ENCODE peak calls at places on chromosomes 16 and 17, in four cellular contexts. I, X, S and E are unnamed samples.

GRCh38 chr16:77585852-77586251 is 136.5 kb upstream of the NUDT7 start:
- DNase-seq in S (no peak), X (no peak), I (peak), E (no peak)

GRCh38 chr16:89338863-89339262 is 121.4 kb downstream of the ZNF778 start:
- DNase-seq in I (no peak), X (no peak), S (no peak), E (no peak)

GRCh38 chr16:2827481-2827790 is 2.7 kb upstream of the ZG16B start:
- DNase-seq in I (no peak), S (no peak), X (no peak), E (no peak)

GRCh38 chr17:7956208-7956965 is 24.4 kb downstream of the CNTROB start:
- DNase-seq in S (no peak), X (no peak), I (no peak), E (no peak)

GRCh38 chr17:35728551-35728950 is 2.9 kb upstream of the RASL10B start:
- DNase-seq in S (no peak), I (no peak), X (no peak), E (no peak)

GRCh38 chr17:65633988-65634387 is 72.5 kb upstream of the AXIN2 start:
- DNase-seq in I (no peak), X (no peak), S (peak), E (no peak)

GRCh38 chr16:84751947-84752346 is 52.1 kb downstream of the USP10 start:
- DNase-seq in S (no peak), I (peak), X (peak), E (no peak)

GRCh38 chr17:76504117-76504516 is 2.9 kb upstream of the RHBDF2 start:
- DNase-seq in X (no peak), I (no peak), S (no peak), E (no peak)

GRCh38 chr16:62709856-62710255 is 673.6 kb upstream of the CDH8 start:
- DNase-seq in I (no peak), S (no peak), X (no peak), E (no peak)

GRCh38 chr17:5630434-5630833 is 46.1 kb upstream of the NLRP1 start:
- DNase-seq in X (no peak), I (no peak), S (no peak), E (no peak)

GRCh38 chr16:85436636-85437160 is 176.4 kb upstream of the GSE1 start:
- DNase-seq in S (peak), X (no peak), I (no peak), E (no peak)

GRCh38 chr16:11844499-11844898 is 6.8 kb downstream of the RSL1D1 start:
- DNase-seq in I (no peak), X (no peak), S (no peak), E (no peak)

GRCh38 chr16:21190599-21190998 is 20.8 kb downstream of the ZP2 start:
- DNase-seq in I (peak), X (no peak), S (no peak), E (peak)

GRCh38 chr16:23771642-23772041 is 16.8 kb downstream of the CHP2 start:
- DNase-seq in S (no peak), I (no peak), X (no peak), E (no peak)

GRCh38 chr17:50672831-50673551 is 34.7 kb downstream of the ANKRD40 start:
- DNase-seq in I (no peak), X (no peak), S (peak), E (no peak)

GRCh38 chr16:48605518-48606110 is 4.4 kb downstream of the N4BP1 start:
- DNase-seq in X (no peak), I (no peak), S (no peak), E (no peak)

GRCh38 chr17:75367312-75367711 is 38.2 kb downstream of the GRB2 start:
- DNase-seq in S (no peak), I (peak), X (no peak), E (no peak)

GRCh38 chr16:2190659-2191445 is 5.6 kb downstream of the CASKIN1 start:
- DNase-seq in X (no peak), I (no peak), S (no peak), E (no peak)

GRCh38 chr17:8125196-8125946 is 1.5 kb upstream of the HES7 start:
- DNase-seq in S (peak), X (peak), I (peak), E (no peak)

GRCh38 chr16:70573451-70574121 is 50.0 kb downstream of the SF3B3 start:
- DNase-seq in S (peak), X (no peak), I (peak), E (peak)

GRCh38 chr17:17313350-17313991 is 10.3 kb downstream of the NT5M start:
- DNase-seq in S (peak), X (peak), I (no peak), E (no peak)

GRCh38 chr17:40322417-40323315 is 13.7 kb downstream of the RARA start:
- DNase-seq in X (peak), I (peak), S (no peak), E (peak)

GRCh38 chr17:44557653-44558285 is 485 bp downstream of the FZD2 start:
- DNase-seq in S (no peak), X (no peak), I (peak), E (no peak)

GRCh38 chr17:1180958-1181768 is 1.4 kb upstream of the ABR start:
- DNase-seq in X (peak), S (no peak), I (no peak), E (no peak)

GRCh38 chr17:45225964-45226530 is 4.4 kb downstream of the FMNL1 start:
- DNase-seq in I (no peak), S (no peak), X (peak), E (no peak)

GRCh38 chr16:4688674-4689045 is 4.7 kb upstream of the NUDT16L1 start:
- DNase-seq in X (no peak), I (no peak), S (no peak), E (no peak)

GRCh38 chr16:4689864-4690704 is 3.3 kb upstream of the NUDT16L1 start:
- DNase-seq in X (no peak), I (no peak), S (no peak), E (no peak)

GRCh38 chr16:4687416-4687815 is 5.9 kb upstream of the NUDT16L1 start:
- DNase-seq in S (no peak), I (no peak), X (no peak), E (no peak)

GRCh38 chr16:4687946-4688673 is 5.3 kb upstream of the NUDT16L1 start:
- DNase-seq in S (no peak), I (no peak), X (no peak), E (no peak)

DNA sequence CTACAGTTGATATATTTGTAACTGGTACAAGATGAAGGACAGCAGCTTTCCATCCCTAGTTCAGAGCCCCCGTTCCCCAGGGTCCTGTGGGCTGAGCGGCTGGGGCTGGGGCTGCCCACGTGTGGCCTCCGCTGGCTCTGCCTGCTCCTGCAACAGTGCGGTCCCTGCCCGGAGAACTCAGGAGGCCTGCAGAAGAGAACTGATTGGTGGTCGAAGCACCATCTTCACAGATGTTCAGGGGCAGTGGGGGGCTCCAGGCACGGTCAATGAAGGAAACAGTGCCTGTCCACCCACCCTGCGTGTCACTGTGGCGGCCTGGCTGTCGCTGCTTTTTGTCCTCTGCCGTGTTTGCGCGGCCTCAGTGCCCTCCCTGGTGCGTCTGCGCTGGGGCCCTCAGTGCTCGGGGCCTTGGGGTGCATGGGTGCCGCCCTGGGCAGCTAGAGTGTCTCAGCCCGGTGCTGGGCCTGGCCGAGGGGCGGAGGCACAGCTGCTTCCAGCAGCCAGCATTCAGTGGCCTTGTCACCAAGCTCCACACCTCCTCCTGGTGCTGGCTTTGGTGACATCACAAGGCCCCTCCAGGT is 4.2 kb upstream of the NUDT16L1 start:
- DNase-seq in X (no peak), S (no peak), I (no peak), E (no peak)
- TF ChIP-seq CTCF in X (no peak), S (no peak), I (no peak), E (no peak)

GRCh38 chr17:56793506-56793905 is 40.2 kb downstream of the C17orf67 start:
- DNase-seq in S (no peak), I (no peak), X (no peak), E (peak)
- TF ChIP-seq CTCF in S (no peak), I (no peak), X (no peak), E (no peak)

GRCh38 chr16:28822520-28823290 is at the start of gene ATXN2L:
- DNase-seq in S (peak), X (peak), I (peak), E (peak)
- TF ChIP-seq CTCF in S (no peak), X (no peak), I (no peak), E (no peak)

GRCh38 chr16:79013004-79013403 is 587.5 kb downstream of the MAF start:
- DNase-seq in I (no peak), S (no peak), X (no peak), E (no peak)
- TF ChIP-seq CTCF in I (no peak), S (no peak), X (no peak), E (no peak)

DNA sequence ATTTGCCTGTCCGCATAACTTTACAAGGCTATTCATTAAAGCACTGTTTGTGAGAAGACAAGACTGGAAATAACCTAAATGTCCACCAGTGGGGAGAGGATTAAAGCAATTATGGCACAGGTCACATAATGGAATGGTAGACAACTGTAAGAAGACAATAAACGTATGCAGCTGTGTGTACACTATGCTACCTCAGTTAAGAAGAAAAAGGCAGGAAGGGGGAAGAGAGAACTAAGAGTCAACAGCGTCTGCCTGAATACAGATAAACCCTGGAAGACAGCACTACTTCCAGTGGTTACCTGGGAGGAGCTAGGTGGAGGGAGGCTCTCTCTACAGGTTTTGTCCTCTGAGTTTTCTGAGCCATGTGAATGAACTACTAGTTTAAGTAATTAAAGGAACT is 15.3 kb downstream of the CREBBP start:
- DNase-seq in I (no peak), X (no peak), S (no peak), E (no peak)
- TF ChIP-seq CTCF in I (no peak), X (no peak), S (no peak), E (no peak)

GRCh38 chr16:52549011-52549692 is 2.2 kb upstream of the TOX3 start:
- DNase-seq in I (no peak), S (no peak), X (no peak), E (no peak)
- TF ChIP-seq CTCF in I (peak), S (no peak), X (no peak), E (no peak)

GRCh38 chr17:32604966-32605365 is 118.2 kb downstream of the CDK5R1 start:
- DNase-seq in I (no peak), X (no peak), S (no peak), E (no peak)

GRCh38 chr17:32610943-32611342 is 124.2 kb downstream of the CDK5R1 start:
- DNase-seq in S (no peak), I (no peak), X (no peak), E (no peak)

GRCh38 chr17:32610027-32610650 is 123.3 kb downstream of the CDK5R1 start:
- DNase-seq in X (no peak), I (no peak), S (no peak), E (no peak)

GRCh38 chr17:32608267-32608666 is 121.5 kb downstream of the CDK5R1 start:
- DNase-seq in I (no peak), X (no peak), S (no peak), E (no peak)

DNA sequence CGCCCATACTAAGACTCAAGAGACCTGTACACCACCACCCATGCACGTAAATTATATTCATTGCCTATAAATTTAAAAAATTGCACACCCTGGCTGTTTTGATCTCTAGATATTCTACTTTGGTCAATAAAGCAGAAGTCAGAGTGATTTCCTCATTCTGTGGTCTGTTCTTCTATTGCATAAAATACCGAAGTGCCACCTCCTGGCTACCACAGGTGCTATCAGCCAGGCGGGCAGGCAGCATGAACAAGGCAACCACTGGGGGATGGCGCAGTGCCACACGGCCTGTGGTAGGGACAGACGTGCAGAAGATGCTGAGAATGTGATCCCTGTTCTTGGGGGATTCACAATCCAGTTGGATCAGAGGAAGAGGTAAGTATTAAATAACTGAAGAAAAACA is 122.3 kb downstream of the CDK5R1 start:
- DNase-seq in I (peak), X (peak), S (peak), E (no peak)
- TF ChIP-seq CTCF in I (peak), X (peak), S (peak), E (no peak)

GRCh38 chr17:3582921-3583320 is 25.3 kb upstream of the TRPV3 start:
- DNase-seq in S (no peak), X (no peak), I (no peak), E (no peak)

GRCh38 chr17:3585826-3586225 is 23.4 kb downstream of the TRPV1 start:
- DNase-seq in X (no peak), S (no peak), I (no peak), E (no peak)

GRCh38 chr17:3588104-3588503 is 21.1 kb downstream of the TRPV1 start:
- DNase-seq in S (no peak), I (no peak), X (no peak), E (no peak)

DNA sequence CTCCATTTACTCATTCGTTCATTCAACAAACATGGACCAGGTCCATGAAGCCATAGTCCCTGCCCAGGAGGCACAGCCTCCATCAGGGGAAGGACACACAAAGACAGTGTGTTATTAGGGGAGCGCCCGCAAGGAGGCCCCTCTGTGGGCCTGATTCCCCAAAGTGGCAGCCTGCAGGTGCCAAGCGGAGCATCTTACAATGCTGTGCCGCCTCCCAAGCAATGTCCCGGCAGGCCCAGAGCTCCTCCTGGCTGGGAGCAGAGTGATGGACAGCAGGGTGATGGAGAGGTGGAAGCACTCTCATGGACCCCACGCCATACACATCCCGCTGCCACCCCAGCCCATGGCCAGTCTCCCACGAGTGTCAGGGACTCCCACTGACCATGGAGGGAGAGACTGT is 25.8 kb downstream of the TRPV1 start:
- DNase-seq in X (no peak), S (no peak), I (no peak), E (no peak)
- TF ChIP-seq CTCF in X (no peak), S (no peak), I (no peak), E (no peak)

DNA sequence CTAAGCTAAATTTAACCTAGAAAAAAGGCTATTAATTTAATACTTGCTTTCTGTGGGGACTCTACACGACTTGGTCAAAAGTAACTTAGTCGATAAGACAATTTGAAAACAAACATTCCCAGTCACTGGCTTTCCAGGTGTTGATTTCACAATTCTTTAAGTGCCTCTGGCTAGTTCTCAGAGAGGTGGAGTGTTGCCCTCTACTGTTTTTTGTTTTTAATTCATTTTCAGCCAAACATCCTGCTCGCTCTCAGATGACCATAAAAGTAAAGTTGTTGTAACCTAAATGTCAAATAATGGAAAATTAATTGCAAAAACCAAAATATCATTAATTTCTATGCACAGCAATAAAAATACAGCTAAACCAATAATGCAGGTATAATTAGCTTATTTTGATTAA is 107.1 kb downstream of the MYO1D start:
- DNase-seq in S (no peak), X (no peak), I (no peak), E (no peak)
- TF ChIP-seq CTCF in S (no peak), X (peak), I (no peak), E (no peak)

DNA sequence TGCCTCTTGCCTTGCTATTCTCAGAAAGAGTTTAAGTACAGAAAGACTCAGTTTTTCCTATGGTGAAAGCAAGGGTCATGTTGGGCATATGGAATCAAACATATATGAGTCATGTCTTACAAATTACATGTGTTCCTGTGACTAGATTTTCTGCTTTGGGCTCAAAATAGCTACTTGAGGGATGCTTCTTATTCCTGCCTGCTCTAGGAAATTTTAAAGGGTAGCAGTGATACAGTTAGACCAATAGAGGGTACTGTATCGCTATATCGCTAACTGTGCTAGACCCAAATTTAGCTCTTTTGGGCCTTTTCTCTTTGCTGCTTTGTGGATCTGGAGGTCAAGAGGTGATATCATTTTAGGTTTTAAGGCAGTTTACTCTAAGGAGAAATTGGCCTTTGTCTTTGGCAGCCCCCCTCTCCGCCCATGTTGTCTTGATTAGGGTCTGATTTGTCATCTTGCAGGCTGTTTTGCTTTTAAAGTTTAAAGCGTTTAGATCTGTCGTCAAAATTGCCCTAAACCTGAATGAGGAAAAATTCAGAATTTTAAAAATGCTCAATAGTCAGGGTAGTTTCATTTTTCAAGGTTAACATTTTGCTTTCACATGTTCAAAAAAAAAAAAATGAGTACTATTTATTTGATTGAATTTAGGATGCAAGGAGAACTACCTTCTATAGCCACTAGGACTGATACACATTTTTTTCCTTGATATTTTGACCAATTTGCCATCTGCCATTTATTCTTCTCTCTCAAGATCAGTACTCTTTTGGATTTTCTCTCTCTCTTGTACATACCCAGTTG is 8.8 kb downstream of the NFATC3 start:
- DNase-seq in X (no peak), I (peak), S (no peak), E (no peak)
- TF ChIP-seq CTCF in X (peak), I (peak), S (peak), E (peak)